ENCODE peak calls at places on chromosomes 5 and 9, in ten cellular contexts. J, F, L, R, H, D, A, T, E and G are unnamed samples.

GRCh38 chr9:764105-764524 is 77.4 kb upstream of the DMRT1 start:
- DNase-seq in J (peak; percentile 86), F (peak; percentile 75), L (peak; percentile 72), R (peak; percentile 87), H (peak; percentile 94), D (peak; percentile 70), A (peak; percentile 96), T (peak; percentile 36), E (no peak), G (peak; percentile 58)

GRCh38 chr5:82336566-82337351 is 58.6 kb upstream of the RPS23 start:
- DNase-seq in J (no peak), F (no peak), L (no peak), R (no peak), H (no peak), D (no peak), A (no peak), T (no peak), E (no peak), G (no peak)

GRCh38 chr5:56075361-56075760 is 80.6 kb upstream of the IL6ST start:
- DNase-seq in J (no peak), F (no peak), L (no peak), R (no peak), H (no peak), D (no peak), A (no peak), T (no peak), E (no peak), G (no peak)

GRCh38 chr5:76372320-76373054 is 30.6 kb upstream of the IQGAP2 start:
- DNase-seq in J (no peak), F (no peak), L (peak; percentile 80), R (peak; percentile 83), H (no peak), D (peak; percentile 96), A (peak; percentile 88), T (no peak), E (no peak), G (no peak)

GRCh38 chr9:70600479-70600878 is 186.0 kb upstream of the KLF9 start:
- DNase-seq in J (no peak), F (no peak), L (no peak), R (no peak), H (no peak), D (no peak), A (peak; percentile 34), T (no peak), E (no peak), G (peak; percentile 51)

GRCh38 chr5:22787398-22787797 is 65.7 kb downstream of the CDH12 start:
- DNase-seq in J (no peak), F (no peak), L (no peak), R (no peak), H (no peak), D (no peak), A (no peak), T (no peak), E (no peak), G (no peak)

GRCh38 chr5:172496671-172497371 is 42.5 kb upstream of the SH3PXD2B start:
- DNase-seq in J (no peak), F (no peak), L (no peak), R (no peak), H (no peak), D (no peak), A (no peak), T (no peak), E (no peak), G (no peak)

GRCh38 chr5:56454219-56454862 is 221.2 kb upstream of the ANKRD55 start:
- DNase-seq in J (no peak), F (no peak), L (no peak), R (no peak), H (no peak), D (no peak), A (no peak), T (no peak), E (no peak), G (no peak)

GRCh38 chr5:104179057-104179456 is 616.5 kb upstream of the NUDT12 start:
- DNase-seq in J (peak; percentile 30), F (peak; percentile 69), L (peak; percentile 88), R (peak; percentile 91), H (peak; percentile 82), D (peak; percentile 55), A (peak; percentile 80), T (peak; percentile 12), E (no peak), G (no peak)

GRCh38 chr5:77994943-77995342 is 218.8 kb upstream of the TBCA start:
- DNase-seq in J (no peak), F (no peak), L (no peak), R (no peak), H (no peak), D (no peak), A (no peak), T (no peak), E (no peak), G (no peak)

GRCh38 chr5:117084052-117084451 is 509.4 kb upstream of the SEMA6A start:
- DNase-seq in J (no peak), F (no peak), L (no peak), R (peak; percentile 7), H (no peak), D (peak; percentile 17), A (peak; percentile 68), T (no peak), E (no peak), G (no peak)

GRCh38 chr5:17096975-17097695 is 120.3 kb upstream of the BASP1 start:
- DNase-seq in J (peak; percentile 69), F (peak; percentile 25), L (no peak), R (peak; percentile 66), H (peak; percentile 48), D (peak; percentile 70), A (peak; percentile 23), T (no peak), E (no peak), G (no peak)

GRCh38 chr9:127567119-127567897 is 44.8 kb upstream of the STXBP1 start:
- DNase-seq in J (no peak), F (no peak), L (peak; percentile 59), R (peak; percentile 75), H (no peak), D (no peak), A (peak; percentile 57), T (no peak), E (no peak), G (no peak)

GRCh38 chr5:68086857-68087256 is 128.7 kb upstream of the PIK3R1 start:
- DNase-seq in J (no peak), F (no peak), L (no peak), R (no peak), H (no peak), D (no peak), A (no peak), T (no peak), E (no peak), G (no peak)

GRCh38 chr9:131799177-131799823 is 59.4 kb upstream of the RAPGEF1 start:
- DNase-seq in J (no peak), F (peak; percentile 82), L (peak; percentile 63), R (peak; percentile 64), H (peak; percentile 88), D (peak; percentile 25), A (peak; percentile 75), T (peak; percentile 71), E (peak; percentile 37), G (no peak)

GRCh38 chr5:67233075-67233474 is 36.5 kb upstream of the CD180 start:
- DNase-seq in J (no peak), F (no peak), L (no peak), R (peak; percentile 27), H (peak; percentile 57), D (no peak), A (no peak), T (no peak), E (no peak), G (no peak)

GRCh38 chr5:150272531-150272930 is 17.0 kb downstream of the CAMK2A start:
- DNase-seq in J (peak; percentile 83), F (peak; percentile 56), L (peak; percentile 62), R (peak; percentile 27), H (peak; percentile 86), D (peak; percentile 48), A (peak; percentile 82), T (no peak), E (no peak), G (no peak)

GRCh38 chr9:116501871-116502270 is 185.2 kb upstream of the TRIM32 start:
- DNase-seq in J (no peak), F (no peak), L (no peak), R (no peak), H (no peak), D (peak; percentile 89), A (peak; percentile 55), T (no peak), E (no peak), G (no peak)

GRCh38 chr9:137243626-137244485 is 2.8 kb downstream of the TUBB4B start:
- DNase-seq in J (no peak), F (no peak), L (no peak), R (peak; percentile 61), H (no peak), D (peak; percentile 29), A (peak; percentile 70), T (peak; percentile 12), E (no peak), G (no peak)

GRCh38 chr5:1799110-1799601 is 481 bp downstream of the MRPL36 start:
- DNase-seq in J (peak; percentile 12), F (no peak), L (peak; percentile 33), R (peak; percentile 38), H (peak; percentile 46), D (no peak), A (peak; percentile 36), T (peak; percentile 44), E (no peak), G (no peak)

GRCh38 chr9:133130721-133131244 is 9.7 kb upstream of the RALGDS start:
- DNase-seq in J (no peak), F (no peak), L (no peak), R (no peak), H (no peak), D (no peak), A (no peak), T (peak; percentile 51), E (no peak), G (no peak)

GRCh38 chr5:45454114-45454513 is 242.1 kb downstream of the HCN1 start:
- DNase-seq in J (peak; percentile 69), F (peak; percentile 20), L (peak; percentile 34), R (peak; percentile 51), H (peak; percentile 86), D (peak; percentile 18), A (peak; percentile 81), T (no peak), E (no peak), G (no peak)